ENCODE peak calls at places on chromosomes 3 and 15, in seven cellular contexts. V is adrenal gland, Q is tibial artery, K is K562, S is ascending aorta, J is H9, U is hepatocyte. N is an unnamed sample.

GRCh38 chr3:141529256-141530132 is 42.7 kb downstream of the RASA2 start:
- DNase-seq in V (no peak), Q (no peak), K (no peak), S (no peak), J (no peak), U (no peak), N (no peak)

GRCh38 chr3:42979044-42979962 is at the start of gene GASK1A:
- DNase-seq in J (peak; percentile 77), S (no peak), V (peak; percentile 43), U (peak; percentile 58), K (no peak), Q (peak; percentile 84), N (peak; percentile 15)

GRCh38 chr15:74369084-74369745 is 1.8 kb upstream of the CYP11A1 start:
- DNase-seq in K (no peak), U (no peak), V (peak; percentile 91), S (no peak), Q (peak; percentile 21), J (no peak), N (peak; percentile 75)

GRCh38 chr3:132879651-132880050 is 157.4 kb upstream of the NPHP3 start:
- DNase-seq in V (no peak), S (no peak), U (no peak), Q (no peak), J (peak; percentile 41), K (no peak), N (no peak)

GRCh38 chr3:113222412-113223086 is 11.2 kb downstream of the BOC start:
- DNase-seq in J (no peak), K (no peak), Q (no peak), S (no peak), V (no peak), U (no peak), N (no peak)

GRCh38 chr3:83477563-83477962 is 1481.2 kb upstream of the CADM2 start:
- DNase-seq in S (no peak), U (no peak), K (no peak), V (no peak), Q (no peak), J (no peak), N (no peak)

GRCh38 chr3:182393830-182394367 is 399.4 kb upstream of the ATP11B start:
- DNase-seq in S (no peak), Q (no peak), V (no peak), J (no peak), U (no peak), K (no peak), N (no peak)

GRCh38 chr15:52082197-52083036 is 30.2 kb downstream of the BCL2L10 start:
- DNase-seq in K (no peak), Q (no peak), U (no peak), V (no peak), S (no peak), J (no peak), N (peak; percentile 59)

GRCh38 chr15:54559405-54560064 is 581.3 kb downstream of the UNC13C start:
- DNase-seq in J (no peak), U (no peak), Q (no peak), V (peak; percentile 37), S (no peak), K (no peak), N (no peak)

GRCh38 chr15:25179673-25180511 is 225.1 kb downstream of the SNRPN start:
- DNase-seq in K (no peak), J (peak; percentile 10), S (no peak), U (no peak), Q (peak; percentile 20), V (peak; percentile 10), N (no peak)

GRCh38 chr15:45386420-45386819 is 8.1 kb upstream of the GATM start:
- DNase-seq in S (no peak), V (no peak), U (peak; percentile 33), K (no peak), J (no peak), Q (no peak), N (peak; percentile 61)

DNA sequence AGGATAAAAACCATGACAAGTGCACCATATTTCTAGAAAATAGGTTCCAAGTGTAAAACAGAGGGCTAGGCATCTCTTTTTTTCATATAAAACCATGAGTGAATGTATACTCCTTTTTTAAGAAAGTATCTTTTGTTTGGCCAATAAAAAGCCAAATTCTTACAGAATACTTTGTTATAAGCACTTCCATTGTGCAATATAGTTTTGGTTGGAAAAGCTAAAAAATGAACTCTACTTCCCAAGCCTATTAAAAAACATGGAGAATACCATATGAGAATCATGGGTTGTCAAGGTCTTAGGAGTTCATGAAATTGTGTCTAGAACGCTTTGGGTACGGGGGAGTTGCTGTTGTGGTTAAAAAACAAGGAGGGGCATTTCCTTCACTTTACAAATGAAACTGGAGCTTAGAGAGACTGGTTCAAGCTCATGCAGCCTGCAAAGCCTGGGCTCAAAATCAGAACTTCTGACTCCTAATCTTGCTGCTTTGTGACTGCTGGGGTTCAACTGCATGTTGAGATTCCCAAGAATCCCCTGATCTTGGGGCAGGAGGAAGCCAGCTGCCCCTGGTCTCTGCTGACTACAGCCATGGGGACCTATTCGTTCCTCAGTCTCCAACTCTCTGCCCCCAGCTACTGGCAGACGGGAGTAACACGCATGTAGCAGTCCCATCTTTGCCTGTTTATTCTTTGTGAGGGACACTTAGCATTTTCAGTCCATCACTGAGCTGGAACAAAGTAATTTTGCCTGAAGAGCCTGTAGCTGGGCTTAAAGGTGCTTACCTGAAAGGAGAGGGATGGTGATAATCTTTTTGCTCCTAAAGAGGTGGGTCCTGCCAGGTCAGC is 229.1 kb downstream of the CHST2 start:
- DNase-seq in K (peak; percentile 39), S (no peak), J (no peak), V (no peak), Q (no peak), U (no peak), N (no peak)
- TF ChIP-seq CTCF in K (peak; percentile 69), S (no peak), J (no peak), V (no peak), Q (no peak), U (no peak), N (peak; percentile 11)

GRCh38 chr3:15636028-15636709 is 34.6 kb downstream of the BTD start:
- DNase-seq in K (no peak), J (no peak), V (peak; percentile 50), Q (no peak), S (no peak), U (no peak), N (no peak)

GRCh38 chr3:15633766-15634588 is 32.4 kb downstream of the BTD start:
- DNase-seq in V (peak; percentile 75), K (no peak), S (no peak), U (no peak), J (no peak), Q (no peak), N (no peak)

GRCh38 chr3:15633159-15633558 is 31.6 kb downstream of the BTD start:
- DNase-seq in J (no peak), Q (no peak), U (no peak), V (no peak), K (no peak), S (no peak), N (no peak)

GRCh38 chr3:15637131-15637951 is 35.8 kb downstream of the BTD start:
- DNase-seq in S (no peak), K (no peak), V (no peak), Q (no peak), U (no peak), J (no peak), N (no peak)

DNA sequence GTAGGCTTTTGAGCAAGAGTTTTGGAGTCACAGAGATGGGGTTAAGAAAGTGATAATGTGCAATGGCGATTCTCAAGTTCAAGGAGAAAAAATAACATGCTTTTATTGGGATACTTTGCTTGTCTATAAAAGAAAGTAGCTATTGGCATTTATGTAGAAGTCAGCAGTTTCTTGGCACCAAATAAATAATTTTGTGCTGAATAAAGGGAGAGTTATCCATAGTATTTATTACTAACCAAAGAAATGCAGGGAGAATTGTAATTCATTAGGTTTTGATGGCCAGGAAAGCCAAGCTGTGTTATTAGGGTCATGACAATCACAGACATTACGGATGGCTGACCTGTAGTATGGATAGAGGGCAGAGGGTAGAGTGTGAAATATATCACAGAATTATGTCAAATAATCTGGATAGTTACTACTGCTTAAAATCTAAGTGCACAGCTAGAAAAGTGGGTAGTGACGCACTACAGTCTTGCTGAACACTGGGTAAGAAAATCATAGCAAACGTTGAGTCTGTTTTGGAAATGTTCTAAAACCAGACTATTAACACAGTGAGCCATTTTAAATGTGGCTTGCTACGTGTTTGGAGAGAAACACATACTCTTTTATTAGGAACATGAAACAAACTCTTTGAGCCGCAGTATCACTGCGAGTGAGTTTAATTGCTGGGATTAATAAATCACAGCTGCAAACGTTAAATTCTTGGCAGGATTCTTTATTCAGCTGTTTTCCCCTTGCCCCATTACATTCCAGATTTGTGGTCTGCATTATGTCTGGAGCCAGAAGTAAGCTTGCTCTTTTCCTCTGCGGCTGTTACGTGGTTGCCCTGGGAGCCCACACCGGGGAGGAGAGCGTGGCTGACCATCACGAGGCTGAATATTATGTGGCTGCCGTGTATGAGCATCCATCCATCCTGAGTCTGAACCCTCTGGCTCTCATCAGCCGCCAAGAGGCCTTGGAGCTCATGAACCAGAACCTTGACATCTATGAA is 33.4 kb downstream of the BTD start:
- DNase-seq in V (peak; percentile 47), J (no peak), Q (no peak), U (peak; percentile 46), K (no peak), S (no peak), N (no peak)
- H3K4me1 ChIP-seq in V (peaks cover 46% of the 10 kb centered on the region), J (peaks cover 21% of the 10 kb centered on the region), Q (peaks cover 39% of the 10 kb centered on the region), U (peaks cover 31% of the 10 kb centered on the region), K (peaks cover 9% of the 10 kb centered on the region), S (peaks cover 14% of the 10 kb centered on the region), N (no peaks in the 10 kb centered on the region)

DNA sequence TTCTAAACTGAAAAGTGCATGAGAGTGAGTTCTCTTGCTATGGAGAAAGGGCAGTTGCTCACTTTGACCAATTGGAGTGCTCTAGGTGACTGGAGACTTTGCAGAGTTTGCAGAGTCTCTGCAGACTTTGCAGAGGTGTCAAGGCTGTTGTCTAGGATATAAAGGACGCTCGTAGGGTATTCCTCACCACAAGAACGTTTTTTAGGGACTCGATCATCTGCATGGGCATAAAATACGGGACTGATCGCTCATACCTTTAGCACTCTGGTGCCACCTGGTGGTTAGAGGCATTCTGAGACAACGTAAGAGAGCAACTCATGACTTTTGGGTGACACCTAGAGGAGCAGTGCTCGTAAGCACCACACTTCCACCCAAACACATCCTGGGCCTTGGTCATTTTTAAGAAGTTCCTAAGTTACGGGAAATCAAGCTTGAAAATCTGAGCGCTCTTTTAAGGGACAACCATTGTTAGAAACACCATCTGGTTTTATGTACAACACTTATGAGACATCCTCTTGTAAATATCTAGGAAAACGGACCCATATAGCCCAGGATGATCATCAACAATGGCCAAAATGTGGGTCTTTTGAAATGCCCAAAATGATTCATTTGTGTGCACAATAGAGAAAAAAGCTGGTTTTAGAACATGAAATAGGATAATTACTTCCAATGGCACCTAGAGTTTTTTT is 51.6 kb upstream of the XCR1 start:
- DNase-seq in K (peak; percentile 89), U (peak; percentile 96), Q (peak; percentile 91), V (peak; percentile 97), S (peak; percentile 53), J (peak; percentile 90), N (peak; percentile 95)
- TF ChIP-seq CTCF in K (peak; percentile 100), U (peak; percentile 99), Q (peak; percentile 99), V (peak; percentile 98), S (peak; percentile 96), J (peak; percentile 100), N (peak; percentile 99)

GRCh38 chr3:126957776-126958637 is 24.9 kb upstream of the PLXNA1 start:
- DNase-seq in S (no peak), J (no peak), V (no peak), U (no peak), Q (peak; percentile 53), K (no peak), N (no peak)
- H3K4me1 ChIP-seq in S (peaks cover 4% of the 10 kb centered on the region), J (no peaks in the 10 kb centered on the region), V (peaks cover 23% of the 10 kb centered on the region), U (peaks cover 4% of the 10 kb centered on the region), Q (peaks cover 18% of the 10 kb centered on the region), K (peaks cover 9% of the 10 kb centered on the region), N (no peaks in the 10 kb centered on the region)

GRCh38 chr3:49899815-49900214 is 3.9 kb downstream of the MST1R start:
- DNase-seq in K (peak; percentile 27), S (no peak), J (peak; percentile 75), U (no peak), Q (no peak), V (no peak), N (peak; percentile 31)
- TF ChIP-seq CTCF in K (peak; percentile 63), S (no peak), J (peak; percentile 67), U (no peak), Q (no peak), V (no peak), N (peak; percentile 33)

N was measured in cardiac muscle cell.